ENCODE peak calls at places on chromosomes 6 and 20, in seven cellular contexts. T is AG04449, O is Peyer's patch, C is fibroblast of the aortic adventitia, A is HL-60, V is mesendoderm, X is mucosa of gallbladder. R is an unnamed sample.

GRCh38 chr6:47168176-47168575 is 126.0 kb upstream of the ADGRF1 start:
- DNase-seq in T (peak), O (no peak), C (peak), A (no peak), V (peak), X (no peak), R (no peak)

GRCh38 chr6:145445674-145446073 is 289.6 kb downstream of the EPM2A start:
- DNase-seq in T (no peak), O (no peak), C (no peak), A (no peak), V (no peak), X (no peak), R (no peak)

GRCh38 chr6:117906454-117906904 is 585 bp upstream of the SLC35F1 start:
- DNase-seq in T (no peak), O (no peak), C (no peak), A (no peak), V (no peak), X (no peak), R (no peak)

GRCh38 chr20:47676219-47676721 is 109.0 kb downstream of the SULF2 start:
- DNase-seq in T (no peak), O (no peak), C (no peak), A (no peak), V (peak), X (no peak), R (no peak)

GRCh38 chr6:169663468-169663867 is 38.4 kb downstream of the WDR27 start:
- DNase-seq in T (no peak), O (no peak), C (no peak), A (no peak), V (no peak), X (no peak), R (no peak)

GRCh38 chr20:45211569-45212474 is 5.0 kb downstream of the SEMG1 start:
- DNase-seq in T (no peak), O (no peak), C (no peak), A (no peak), V (no peak), X (no peak), R (no peak)

GRCh38 chr6:18166314-18167007 is 11.2 kb downstream of the KDM1B start:
- DNase-seq in T (no peak), O (no peak), C (peak), A (no peak), V (no peak), X (no peak), R (no peak)

GRCh38 chr6:160247457-160247883 is 11.2 kb downstream of the SLC22A2 start:
- DNase-seq in T (no peak), O (no peak), C (no peak), A (no peak), V (no peak), X (no peak), R (peak)

GRCh38 chr6:72040106-72040505 is 153.8 kb downstream of the RIMS1 start:
- DNase-seq in T (no peak), O (no peak), C (no peak), A (no peak), V (no peak), X (no peak), R (no peak)

GRCh38 chr20:33251496-33251895 is 15.7 kb downstream of the BPIFA1 start:
- DNase-seq in T (no peak), O (no peak), C (no peak), A (no peak), V (no peak), X (no peak), R (no peak)

GRCh38 chr6:12354499-12354898 is 64.3 kb downstream of the EDN1 start:
- DNase-seq in T (peak), O (no peak), C (peak), A (no peak), V (peak), X (peak), R (no peak)

GRCh38 chr6:98835149-98836024 is 1.0 kb downstream of the POU3F2 start:
- DNase-seq in T (no peak), O (peak), C (no peak), A (no peak), V (peak), X (no peak), R (no peak)

GRCh38 chr20:47272893-47273590 is 83.5 kb downstream of the ZMYND8 start:
- DNase-seq in T (no peak), O (no peak), C (peak), A (peak), V (peak), X (peak), R (no peak)

GRCh38 chr6:143515766-143516355 is 4.3 kb upstream of the FUCA2 start:
- DNase-seq in T (no peak), O (no peak), C (no peak), A (no peak), V (no peak), X (no peak), R (no peak)

GRCh38 chr6:18147160-18147559 is 7.7 kb downstream of the TPMT start:
- DNase-seq in T (no peak), O (no peak), C (peak), A (no peak), V (no peak), X (no peak), R (no peak)

GRCh38 chr6:6407061-6407723 is 86.7 kb upstream of the F13A1 start:
- DNase-seq in T (no peak), O (no peak), C (no peak), A (peak), V (no peak), X (no peak), R (no peak)

GRCh38 chr6:10271982-10272381 is 142.9 kb downstream of the TFAP2A start:
- DNase-seq in T (no peak), O (no peak), C (no peak), A (no peak), V (no peak), X (no peak), R (no peak)

GRCh38 chr6:147384737-147385710 is 123.5 kb upstream of the SAMD5 start:
- DNase-seq in T (no peak), O (no peak), C (no peak), A (no peak), V (no peak), X (no peak), R (no peak)

GRCh38 chr20:24674921-24675605 is 205.6 kb downstream of the SYNDIG1 start:
- DNase-seq in T (no peak), O (peak), C (no peak), A (no peak), V (no peak), X (no peak), R (no peak)

GRCh38 chr20:56629464-56630085 is 469 bp downstream of the TFAP2C start:
- DNase-seq in T (no peak), O (no peak), C (no peak), A (no peak), V (no peak), X (no peak), R (no peak)

GRCh38 chr6:169968541-169969270 is 217.3 kb downstream of the ERMARD start:
- DNase-seq in T (no peak), O (no peak), C (no peak), A (no peak), V (no peak), X (no peak), R (peak)

GRCh38 chr6:41059569-41059968 is 6.6 kb downstream of the APOBEC2 start:
- DNase-seq in T (no peak), O (no peak), C (peak), A (no peak), V (peak), X (no peak), R (no peak)

GRCh38 chr20:49983848-49984408 is 1.1 kb downstream of the SNAI1 start:
- DNase-seq in T (no peak), O (no peak), C (peak), A (no peak), V (peak), X (no peak), R (no peak)

GRCh38 chr6:34497411-34497810 is 31.5 kb downstream of the PACSIN1 start:
- DNase-seq in T (no peak), O (no peak), C (no peak), A (no peak), V (no peak), X (no peak), R (no peak)

GRCh38 chr20:60086936-60087562 is 128.8 kb downstream of the CDH26 start:
- DNase-seq in T (no peak), O (no peak), C (no peak), A (no peak), V (no peak), X (no peak), R (no peak)

GRCh38 chr6:87473419-87473903 is 687 bp downstream of the SLC35A1 start:
- DNase-seq in T (no peak), O (no peak), C (peak), A (peak), V (no peak), X (no peak), R (peak)

GRCh38 chr20:37580069-37580468 is 52.4 kb upstream of the BLCAP start:
- DNase-seq in T (no peak), O (no peak), C (no peak), A (no peak), V (no peak), X (no peak), R (no peak)

GRCh38 chr6:5930143-5930770 is 76.5 kb downstream of the NRN1 start:
- DNase-seq in T (no peak), O (no peak), C (no peak), A (peak), V (no peak), X (no peak), R (no peak)

GRCh38 chr20:57385940-57386339 is 5.3 kb upstream of the RBM38 start:
- DNase-seq in T (no peak), O (no peak), C (no peak), A (no peak), V (no peak), X (no peak), R (no peak)

GRCh38 chr6:3867616-3868502 is 18.7 kb downstream of the FAM50B start:
- DNase-seq in T (no peak), O (no peak), C (peak), A (no peak), V (no peak), X (no peak), R (no peak)

GRCh38 chr20:47102629-47103028 is 208.0 kb downstream of the EYA2 start:
- DNase-seq in T (no peak), O (no peak), C (peak), A (no peak), V (no peak), X (no peak), R (no peak)

GRCh38 chr20:11229772-11230171 is 556.0 kb upstream of the JAG1 start:
- DNase-seq in T (peak), O (no peak), C (peak), A (no peak), V (peak), X (no peak), R (peak)

GRCh38 chr6:25746968-25747367 is 7.6 kb upstream of the SLC17A4 start:
- DNase-seq in T (no peak), O (no peak), C (no peak), A (no peak), V (no peak), X (no peak), R (no peak)

GRCh38 chr6:52877168-52877567 is 32.3 kb downstream of the GSTA3 start:
- DNase-seq in T (peak), O (no peak), C (peak), A (no peak), V (no peak), X (no peak), R (no peak)

GRCh38 chr20:59813948-59814834 is 119.2 kb downstream of the SYCP2 start:
- DNase-seq in T (no peak), O (no peak), C (no peak), A (no peak), V (no peak), X (peak), R (no peak)

R was measured in adrenal gland.